ENCODE peak calls at places on chromosomes 13 and 19, in six cellular contexts. F is keratinocyte; Q is psoas muscle; K is lung; J is CD8-positive, alpha-beta T cell; D is astrocyte of the cerebellum. I is an unnamed sample.

GRCh38 chr13:110644892-110645521 is 29.7 kb downstream of the NAXD start:
- DNase-seq in F (no peak), Q (peak; percentile 83), K (peak; percentile 56), J (peak; percentile 29), D (no peak), I (peak; percentile 24)

GRCh38 chr13:93736909-93737308 is 510.3 kb downstream of the GPC6 start:
- DNase-seq in F (no peak), Q (no peak), K (no peak), J (no peak), D (no peak), I (no peak)

GRCh38 chr13:77902319-77902963 is 16.2 kb downstream of the EDNRB start:
- DNase-seq in F (no peak), Q (no peak), K (no peak), J (no peak), D (no peak), I (no peak)

GRCh38 chr13:112767506-112768471 is 78.0 kb downstream of the ATP11A start:
- DNase-seq in F (no peak), Q (no peak), K (peak; percentile 63), J (no peak), D (no peak), I (no peak)

GRCh38 chr19:1865172-1866010 is 2.0 kb upstream of the KLF16 start:
- DNase-seq in F (no peak), Q (no peak), K (no peak), J (no peak), D (no peak), I (no peak)

GRCh38 chr19:3184847-3185481 is 766 bp upstream of the NCLN start:
- DNase-seq in F (no peak), Q (peak; percentile 86), K (peak; percentile 79), J (peak; percentile 75), D (peak; percentile 46), I (no peak)

GRCh38 chr13:98285852-98286594 is 109.0 kb upstream of the RNF113B start:
- DNase-seq in F (no peak), Q (no peak), K (no peak), J (no peak), D (no peak), I (no peak)

GRCh38 chr13:72652681-72653080 is 74.7 kb downstream of the MZT1 start:
- DNase-seq in F (peak; percentile 21), Q (no peak), K (no peak), J (no peak), D (peak; percentile 42), I (no peak)

GRCh38 chr13:111241862-111242261 is 78.6 kb upstream of the TEX29 start:
- DNase-seq in F (no peak), Q (no peak), K (no peak), J (no peak), D (no peak), I (no peak)

GRCh38 chr13:36839281-36839680 is 20.3 kb downstream of the RFXAP start:
- DNase-seq in F (no peak), Q (no peak), K (no peak), J (no peak), D (no peak), I (no peak)
- H3K4me3 ChIP-seq in F (no peak overlapping the region), Q (no peak overlapping the region), K (no peak overlapping the region), J (no peak overlapping the region), D (no peak overlapping the region), I (no peak overlapping the region)

DNA sequence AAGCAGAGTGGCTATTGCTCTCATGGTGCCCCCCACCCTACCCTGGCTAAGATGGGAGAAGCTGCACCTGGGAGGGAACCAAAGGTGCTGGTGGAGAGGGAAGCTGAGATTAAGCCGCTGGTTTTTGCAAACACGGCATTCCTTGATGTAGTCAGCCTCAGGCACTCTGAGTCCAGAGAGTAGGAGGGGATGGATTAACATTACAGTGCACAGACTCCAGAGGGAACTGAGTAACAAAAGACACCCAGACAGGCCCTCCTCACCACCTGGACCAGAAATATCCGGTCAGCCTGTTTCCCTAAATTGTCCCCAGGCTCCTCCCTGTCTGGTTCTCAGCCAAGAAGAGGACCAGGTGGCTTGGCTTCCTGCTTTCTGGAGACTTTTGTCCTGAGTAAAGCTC is 28.9 kb upstream of the PABPC3 start:
- DNase-seq in F (no peak), Q (no peak), K (no peak), J (no peak), D (no peak), I (no peak)
- TF ChIP-seq CTCF in F (no peak), Q (no peak), K (no peak), J (no peak), D (no peak), I (no peak)

GRCh38 chr19:13505761-13506549 is at the start of gene CACNA1A:
- DNase-seq in F (no peak), Q (no peak), K (no peak), J (no peak), D (no peak), I (no peak)

GRCh38 chr19:13503570-13504235 is 2.6 kb downstream of the CACNA1A start:
- DNase-seq in F (no peak), Q (no peak), K (no peak), J (no peak), D (no peak), I (no peak)

GRCh38 chr19:13507053-13507611 is 853 bp upstream of the CACNA1A start:
- DNase-seq in F (no peak), Q (no peak), K (no peak), J (no peak), D (no peak), I (no peak)

GRCh38 chr19:13506550-13506878 is 235 bp upstream of the CACNA1A start:
- DNase-seq in F (no peak), Q (no peak), K (no peak), J (no peak), D (no peak), I (no peak)

DNA sequence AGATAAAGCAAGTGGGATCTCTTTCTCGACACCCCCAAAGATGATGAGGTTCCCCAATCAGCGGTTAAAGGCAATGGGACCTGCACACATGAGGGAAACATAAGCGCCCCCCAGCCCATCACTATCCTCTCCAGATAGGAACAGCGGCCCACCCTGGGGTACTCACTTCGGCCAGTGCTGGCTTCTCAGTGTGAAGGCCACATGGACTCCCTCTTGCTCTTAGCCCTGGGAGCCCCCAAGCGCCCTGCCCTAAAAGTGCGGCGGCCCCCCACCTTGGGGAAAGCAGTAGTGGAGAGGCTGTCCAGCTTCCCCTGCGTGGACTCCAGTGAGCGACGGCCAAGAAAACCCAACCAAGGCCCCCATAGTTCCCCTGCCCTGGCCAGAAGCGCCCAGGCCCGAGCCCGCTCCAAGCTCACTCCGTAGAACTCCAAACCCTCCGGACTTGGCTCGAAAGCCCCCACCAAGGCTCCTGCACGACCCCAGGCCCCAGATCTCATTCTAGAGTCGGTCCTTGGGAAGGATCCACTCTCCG is 1.0 kb downstream of the CACNA1A start:
- DNase-seq in F (no peak), Q (no peak), K (no peak), J (no peak), D (no peak), I (no peak)
- H3K4me3 ChIP-seq in F (no peak overlapping the region), Q (no peak overlapping the region), K (no peak overlapping the region), J (no peak overlapping the region), D (no peak overlapping the region), I (no peak overlapping the region)

GRCh38 chr19:42176990-42177685 is 40.3 kb downstream of the DEDD2 start:
- DNase-seq in F (no peak), Q (peak; percentile 78), K (peak; percentile 56), J (peak; percentile 74), D (peak; percentile 15), I (no peak)
- TF ChIP-seq CTCF in F (peak; percentile 51), Q (peak; percentile 42), K (peak; percentile 16), J (peak; percentile 43), D (peak; percentile 25), I (no peak)

DNA sequence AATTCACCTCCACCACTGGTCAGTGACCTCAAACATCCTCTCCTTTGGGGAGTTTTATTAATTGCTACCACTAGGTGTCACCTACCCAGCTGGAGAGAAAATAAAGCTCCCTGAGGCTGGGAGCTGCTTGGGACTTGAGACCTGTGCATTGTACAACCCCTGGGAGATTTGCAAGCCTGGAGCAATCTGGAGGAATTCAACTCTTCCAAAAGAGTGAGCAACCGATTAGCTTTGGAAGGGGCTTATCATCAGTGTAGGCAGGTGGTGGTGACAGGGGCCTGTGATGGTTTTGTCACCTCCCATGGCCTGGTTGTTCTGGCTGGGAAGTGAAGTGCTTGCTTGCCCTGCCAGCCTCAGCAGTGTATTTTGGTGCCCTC is 30.2 kb upstream of the FRY start:
- DNase-seq in F (no peak), Q (no peak), K (no peak), J (no peak), D (peak; percentile 5), I (peak; percentile 30)
- H3K4me3 ChIP-seq in F (no peak overlapping the region), Q (no peak overlapping the region), K (no peak overlapping the region), J (no peak overlapping the region), D (no peak overlapping the region), I (no peak overlapping the region)

GRCh38 chr19:8466018-8466417 is 21.2 kb downstream of the HNRNPM start:
- DNase-seq in F (no peak), Q (no peak), K (no peak), J (no peak), D (no peak), I (no peak)
- TF ChIP-seq CTCF in F (no peak), Q (no peak), K (no peak), J (no peak), D (no peak), I (no peak)

GRCh38 chr19:6828698-6829633 is 56.5 kb downstream of the VAV1 start:
- DNase-seq in F (no peak), Q (no peak), K (no peak), J (no peak), D (no peak), I (no peak)
- H3K4me3 ChIP-seq in F (no peak overlapping the region), Q (no peak overlapping the region), K (no peak overlapping the region), J (no peak overlapping the region), D (no peak overlapping the region), I (no peak overlapping the region)

I was measured in HFF-Myc.